ENCODE peak calls at places on chromosome 21, in six cellular contexts. One of them, this sample, is unnamed.

GRCh38 chr21:41827951-41828883 is 50.9 kb downstream of the PRDM15 start:
- DNase-seq in Calu3: no peak
- DNase-seq in BE2C: no peak
- DNase-seq in NCI-H1417: no peak
- DNase-seq in adrenal gland: no peak
- DNase-seq in HEK293T: no peak
- DNase-seq in this sample: no peak

GRCh38 chr21:34065015-34065414 is 8.4 kb upstream of the MRPS6 start:
- DNase-seq in HEK293T: no peak
- DNase-seq in adrenal gland: no peak
- DNase-seq in NCI-H1417: no peak
- DNase-seq in Calu3: no peak
- DNase-seq in BE2C: no peak
- DNase-seq in this sample: no peak

GRCh38 chr21:26842976-26843911 is 2.0 kb downstream of the ADAMTS1 start:
- DNase-seq in HEK293T: peak
- DNase-seq in Calu3: peak
- DNase-seq in BE2C: peak
- DNase-seq in adrenal gland: peak
- DNase-seq in NCI-H1417: peak
- DNase-seq in this sample: peak

GRCh38 chr21:35075546-35075945 is 26.4 kb upstream of the RUNX1 start:
- DNase-seq in BE2C: no peak
- DNase-seq in adrenal gland: peak
- DNase-seq in HEK293T: no peak
- DNase-seq in Calu3: no peak
- DNase-seq in NCI-H1417: no peak
- DNase-seq in this sample: no peak

GRCh38 chr21:32329776-32330175 is 31.1 kb downstream of the MRAP start:
- DNase-seq in adrenal gland: no peak
- DNase-seq in BE2C: no peak
- DNase-seq in HEK293T: no peak
- DNase-seq in NCI-H1417: no peak
- DNase-seq in Calu3: no peak
- DNase-seq in this sample: no peak

GRCh38 chr21:42636535-42636914 is 16.9 kb upstream of the PDE9A start:
- DNase-seq in BE2C: no peak
- DNase-seq in NCI-H1417: no peak
- DNase-seq in Calu3: no peak
- DNase-seq in adrenal gland: no peak
- DNase-seq in HEK293T: no peak
- DNase-seq in this sample: no peak

GRCh38 chr21:37873655-37874054 is 42.6 kb downstream of the KCNJ6 start:
- DNase-seq in adrenal gland: no peak
- DNase-seq in BE2C: no peak
- DNase-seq in HEK293T: no peak
- DNase-seq in NCI-H1417: no peak
- DNase-seq in Calu3: no peak
- DNase-seq in this sample: no peak

GRCh38 chr21:33801424-33802405 is 113.9 kb downstream of the ATP5PO start:
- DNase-seq in Calu3: peak
- DNase-seq in adrenal gland: no peak
- DNase-seq in HEK293T: peak
- DNase-seq in BE2C: no peak
- DNase-seq in NCI-H1417: peak
- DNase-seq in this sample: no peak

GRCh38 chr21:29657228-29657989 is 282.4 kb downstream of the GRIK1 start:
- DNase-seq in adrenal gland: no peak
- DNase-seq in NCI-H1417: peak
- DNase-seq in HEK293T: no peak
- DNase-seq in BE2C: no peak
- DNase-seq in Calu3: no peak
- DNase-seq in this sample: no peak

GRCh38 chr21:44463716-44464115 is 8.4 kb downstream of the LRRC3 start:
- DNase-seq in NCI-H1417: no peak
- DNase-seq in HEK293T: no peak
- DNase-seq in BE2C: no peak
- DNase-seq in Calu3: no peak
- DNase-seq in adrenal gland: no peak
- DNase-seq in this sample: no peak

GRCh38 chr21:26112127-26112742 is 58.3 kb downstream of the APP start:
- DNase-seq in adrenal gland: peak
- DNase-seq in Calu3: no peak
- DNase-seq in HEK293T: no peak
- DNase-seq in BE2C: no peak
- DNase-seq in NCI-H1417: no peak
- DNase-seq in this sample: no peak

GRCh38 chr21:42039911-42040351 is 29.8 kb upstream of the ZBTB21 start:
- DNase-seq in Calu3: no peak
- DNase-seq in adrenal gland: no peak
- DNase-seq in HEK293T: no peak
- DNase-seq in BE2C: no peak
- DNase-seq in NCI-H1417: no peak
- DNase-seq in this sample: no peak

GRCh38 chr21:26565546-26565945 is 7.5 kb downstream of the CYYR1 start:
- DNase-seq in NCI-H1417: no peak
- DNase-seq in adrenal gland: no peak
- DNase-seq in Calu3: no peak
- DNase-seq in BE2C: no peak
- DNase-seq in HEK293T: no peak
- DNase-seq in this sample: no peak

GRCh38 chr21:43331962-43332458 is 94.9 kb downstream of the SIK1 start:
- DNase-seq in NCI-H1417: no peak
- DNase-seq in BE2C: no peak
- DNase-seq in HEK293T: no peak
- DNase-seq in Calu3: no peak
- DNase-seq in adrenal gland: peak
- DNase-seq in this sample: no peak

GRCh38 chr21:41953831-41954653 is at the start of gene C2CD2:
- DNase-seq in Calu3: peak
- DNase-seq in NCI-H1417: peak
- DNase-seq in adrenal gland: peak
- DNase-seq in HEK293T: no peak
- DNase-seq in BE2C: peak
- DNase-seq in this sample: peak